ENCODE peak calls at places on chromosome 13, in eight cellular contexts. J is GM18507; Z is fibroblast of lung; D is activated CD4-positive, alpha-beta T cell treated with anti-CD3 and anti-CD28 coated beads, Interleukin-2, amount 50 U/mL, for 4 hours; I is A172; A is stimulated activated CD8-positive, alpha-beta memory T cell treated with anti-CD3 and anti-CD28 coated beads, Interleukin-7, amount 100 ng/mL, for 48 hours; F is transverse colon; O is skeletal muscle cell. U is an unnamed sample.

GRCh38 chr13:22061371-22061805 is 390.5 kb downstream of the FGF9 start:
- DNase-seq in D (peak), Z (no peak), A (peak), O (no peak), J (peak), I (no peak), F (no peak), U (peak)

GRCh38 chr13:97359181-97360057 is 74.5 kb upstream of the RAP2A start:
- DNase-seq in F (peak), D (peak), A (no peak), J (no peak), Z (peak), I (peak), O (peak), U (no peak)

GRCh38 chr13:44049546-44049945 is 169.8 kb downstream of the LACC1 start:
- DNase-seq in D (no peak), J (no peak), I (no peak), F (no peak), Z (no peak), O (no peak), A (no peak), U (no peak)

GRCh38 chr13:42864952-42865634 is 83.7 kb downstream of the FAM216B start:
- DNase-seq in J (no peak), A (no peak), D (no peak), I (no peak), F (no peak), O (no peak), Z (no peak), U (no peak)

GRCh38 chr13:101098873-101099272 is 317.4 kb downstream of the NALCN start:
- DNase-seq in J (no peak), F (no peak), D (no peak), O (no peak), I (peak), A (no peak), Z (no peak), U (no peak)

GRCh38 chr13:93230466-93230865 is 3.9 kb downstream of the GPC6 start:
- DNase-seq in J (no peak), Z (peak), A (no peak), F (no peak), D (no peak), O (no peak), I (peak), U (no peak)

GRCh38 chr13:49746111-49746510 is 46.4 kb downstream of the KPNA3 start:
- DNase-seq in Z (no peak), D (no peak), A (no peak), J (no peak), O (no peak), I (no peak), F (peak), U (no peak)

GRCh38 chr13:27973291-27973690 is 4.2 kb upstream of the CDX2 start:
- DNase-seq in F (peak), J (no peak), Z (no peak), A (no peak), I (no peak), O (no peak), D (no peak), U (no peak)

GRCh38 chr13:31200636-31200970 is 828 bp downstream of the B3GLCT start:
- DNase-seq in J (no peak), I (peak), O (no peak), D (peak), Z (peak), A (peak), F (peak), U (no peak)

GRCh38 chr13:38226496-38226895 is 123.2 kb upstream of the UFM1 start:
- DNase-seq in D (no peak), A (no peak), Z (no peak), F (no peak), J (no peak), I (no peak), O (no peak), U (no peak)